ENCODE peak calls at places on chromosomes 13 and 19, in four cellular contexts. R is Calu3, W is thyroid gland, X is psoas muscle. V is an unnamed sample.

GRCh38 chr19:16836115-16836905 is 7.1 kb downstream of the SIN3B start:
- DNase-seq in R (no peak), W (no peak), X (no peak), V (no peak)

GRCh38 chr13:51682691-51683090 is 98.4 kb downstream of the WDFY2 start:
- DNase-seq in X (no peak), R (no peak), W (no peak), V (no peak)

GRCh38 chr13:69579351-69579750 is 528.3 kb upstream of the ATXN8OS start:
- DNase-seq in R (no peak), W (no peak), X (no peak), V (no peak)

GRCh38 chr19:5218963-5219530 is 121.6 kb downstream of the PTPRS start:
- DNase-seq in X (no peak), R (no peak), W (no peak), V (no peak)

GRCh38 chr13:29110003-29110402 is 289.9 kb downstream of the MTUS2 start:
- DNase-seq in W (no peak), X (no peak), R (no peak), V (no peak)

GRCh38 chr13:31485651-31486051 is 253.7 kb upstream of the RXFP2 start:
- DNase-seq in R (no peak), W (no peak), X (no peak), V (no peak)

GRCh38 chr19:17209126-17210036 is 5.8 kb upstream of the USE1 start:
- DNase-seq in X (no peak), W (no peak), R (peak), V (peak)

GRCh38 chr19:1373534-1374249 is 10.0 kb upstream of the NDUFS7 start:
- DNase-seq in R (no peak), X (no peak), W (peak), V (peak)

GRCh38 chr13:35131471-35131870 is 189.4 kb downstream of the NBEA start:
- DNase-seq in X (no peak), W (no peak), R (no peak), V (no peak)

GRCh38 chr13:34156841-34157365 is 339.0 kb downstream of the RFC3 start:
- DNase-seq in R (peak), X (no peak), W (peak), V (peak)

GRCh38 chr19:40147693-40148347 is 43.4 kb upstream of the MAP3K10 start:
- DNase-seq in W (no peak), X (no peak), R (peak), V (no peak)

GRCh38 chr13:75763511-75763910 is 127.4 kb downstream of the LMO7 start:
- DNase-seq in X (no peak), W (no peak), R (no peak), V (no peak)

GRCh38 chr19:45730389-45731288 is at the start of gene FBXO46:
- DNase-seq in W (peak), X (peak), R (peak), V (peak)
- TF ChIP-seq CTCF in W (no peak), X (no peak), R (no peak), V (no peak)

GRCh38 chr13:49517461-49517860 is 21.7 kb downstream of the PHF11 start:
- DNase-seq in R (no peak), W (no peak), X (no peak), V (no peak)
- TF ChIP-seq CTCF in R (no peak), W (peak), X (no peak), V (no peak)

DNA sequence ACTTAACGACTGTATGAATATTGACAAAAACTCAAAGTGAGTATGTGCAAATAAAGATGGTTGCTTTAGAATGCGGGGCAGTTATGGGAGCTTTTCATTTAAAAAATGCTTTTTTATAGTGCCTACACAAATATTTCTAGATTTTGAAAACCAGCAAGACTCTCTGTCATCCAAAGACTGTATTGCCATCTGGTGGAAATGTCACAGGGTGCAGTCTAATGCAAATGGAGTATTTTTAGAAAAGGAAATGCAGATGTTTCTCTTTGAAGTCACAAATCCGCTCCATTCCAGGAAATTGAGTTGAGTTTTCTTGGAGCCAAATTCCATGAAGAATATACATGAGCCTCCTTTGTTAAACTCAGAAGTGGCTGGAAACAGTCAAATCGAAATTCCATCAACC is 2.3 kb upstream of the C1QTNF9B start:
- DNase-seq in R (peak), W (peak), X (no peak), V (no peak)
- TF ChIP-seq CTCF in R (no peak), W (no peak), X (peak), V (peak)

DNA sequence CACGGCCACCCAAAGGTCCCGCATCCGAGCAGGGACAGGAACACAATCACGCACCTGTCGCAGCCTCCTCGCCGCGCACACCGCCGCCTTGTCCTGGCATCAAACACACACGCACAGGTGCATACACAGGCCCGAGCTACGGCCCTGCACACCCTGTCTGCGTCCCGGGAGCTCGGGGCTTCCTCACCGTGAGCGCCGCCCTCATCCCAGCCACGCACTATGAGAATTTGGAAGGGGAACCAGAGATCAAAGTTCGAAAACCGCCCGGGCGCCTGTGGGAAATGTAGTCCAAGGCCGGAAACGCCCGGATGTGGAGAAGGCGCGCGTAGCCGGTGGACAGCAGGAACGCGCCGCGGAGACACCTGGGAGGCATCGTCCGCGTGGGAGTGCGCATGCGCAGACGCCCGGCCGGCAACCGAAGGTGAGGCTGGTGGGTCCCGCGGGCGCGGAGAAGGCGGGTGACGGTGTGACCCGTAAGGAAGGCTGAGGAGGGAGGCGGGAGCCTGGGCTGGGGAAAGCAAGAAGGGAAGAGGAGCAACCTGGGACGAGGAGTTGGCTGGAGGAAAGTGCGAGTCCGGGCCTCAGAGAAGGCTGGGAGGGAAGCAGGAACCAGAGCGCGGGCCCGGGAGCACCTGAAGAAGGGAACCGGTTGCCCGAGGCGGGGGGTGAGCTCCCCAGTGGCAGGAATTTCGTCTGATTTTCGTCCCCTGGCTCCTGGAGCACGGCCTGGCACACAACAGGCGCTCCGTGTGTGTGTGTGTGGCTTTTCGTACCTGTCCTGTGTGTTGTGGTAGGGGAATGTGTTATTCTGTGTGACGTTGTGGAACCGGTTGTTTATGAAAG is at the start of gene ZNF567:
- DNase-seq in R (peak), X (peak), W (peak), V (peak)
- TF ChIP-seq CTCF in R (no peak), X (no peak), W (peak), V (no peak)

DNA sequence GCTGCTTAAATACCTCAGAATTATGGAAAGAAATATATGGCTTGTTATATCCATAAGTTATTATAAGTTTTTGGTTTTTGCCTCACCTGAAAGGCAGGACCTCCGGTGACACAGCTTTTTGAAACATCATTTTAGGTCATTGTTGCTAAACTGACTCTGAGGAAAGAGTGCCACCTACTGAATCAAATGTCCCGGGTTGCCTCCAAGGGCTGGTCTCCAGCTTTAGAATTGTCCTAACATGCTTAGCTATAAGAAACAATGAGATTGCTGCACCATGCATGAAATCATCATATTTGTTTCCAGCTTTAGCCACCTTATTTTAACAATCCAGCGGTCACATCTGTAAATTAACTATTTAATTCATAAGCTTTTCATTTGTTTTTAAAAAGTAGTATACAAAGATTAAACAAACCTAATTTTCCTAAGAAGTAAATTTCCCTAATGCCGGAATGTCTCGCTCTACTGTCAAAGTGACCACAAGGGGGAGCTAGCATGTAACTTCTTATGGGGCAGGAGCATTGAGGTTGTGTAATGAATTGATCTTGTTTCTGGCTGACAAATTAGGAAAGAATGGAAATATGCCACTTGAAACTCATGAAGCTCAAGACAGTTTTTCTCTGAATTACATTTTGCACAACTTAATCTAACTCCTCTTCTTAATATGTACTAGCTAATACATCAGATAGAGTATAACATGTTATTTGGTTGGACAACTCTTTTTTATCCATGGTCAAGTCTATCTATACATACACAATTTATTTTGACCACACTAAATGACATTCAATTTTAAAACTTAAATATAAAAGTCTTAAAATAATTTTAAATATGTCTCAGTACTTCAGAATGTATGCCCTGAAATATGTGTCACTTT is 6.7 kb upstream of the PCDH17 start:
- DNase-seq in X (no peak), R (peak), W (peak), V (no peak)
- TF ChIP-seq CTCF in X (peak), R (peak), W (peak), V (peak)

GRCh38 chr19:15479391-15480345 is at the start of gene PGLYRP2:
- DNase-seq in R (peak), W (peak), X (peak), V (peak)
- TF ChIP-seq CTCF in R (no peak), W (peak), X (no peak), V (no peak)

GRCh38 chr13:67740871-67741475 is 510.8 kb upstream of the PCDH9 start:
- DNase-seq in R (no peak), X (no peak), W (no peak), V (no peak)

GRCh38 chr13:67735651-67736050 is 505.5 kb upstream of the PCDH9 start:
- DNase-seq in W (no peak), X (no peak), R (no peak), V (no peak)

GRCh38 chr13:67742478-67742877 is 512.3 kb upstream of the PCDH9 start:
- DNase-seq in W (no peak), R (no peak), X (no peak), V (no peak)

DNA sequence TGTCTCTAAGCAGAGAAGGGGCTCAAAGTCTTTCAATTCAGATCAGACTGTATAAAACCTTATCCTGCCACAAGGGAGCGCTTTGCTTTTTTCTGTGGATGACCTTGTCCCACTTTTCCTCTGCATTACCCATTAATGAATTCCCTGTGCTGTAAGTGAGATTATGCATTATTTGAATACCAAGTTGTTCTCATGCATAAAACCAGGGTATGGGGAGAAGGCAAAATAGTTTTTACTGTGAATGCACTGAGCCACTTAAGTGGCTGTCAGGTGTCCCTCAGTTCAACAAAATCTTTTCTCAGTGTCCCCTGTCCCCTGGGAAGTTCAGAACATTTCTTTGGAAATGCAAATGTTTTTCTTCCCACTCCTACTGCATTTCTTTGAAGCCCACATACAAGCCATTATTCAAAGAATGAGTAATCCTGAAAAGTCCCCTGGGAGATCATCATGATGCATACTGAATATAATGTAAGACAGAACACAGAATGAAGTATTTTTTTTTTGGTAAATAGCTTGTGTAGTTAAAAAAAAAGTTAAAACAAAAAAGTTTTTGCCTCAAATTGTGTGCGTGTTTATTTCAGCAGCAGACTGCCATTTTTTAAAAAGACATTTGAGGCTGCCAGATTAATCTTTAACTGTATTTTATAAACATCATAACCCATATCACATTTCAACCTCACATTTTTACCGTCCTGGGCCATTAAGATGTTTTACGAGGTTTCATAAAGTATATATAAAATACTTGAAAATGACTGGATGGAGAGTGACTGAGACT is 506.7 kb upstream of the PCDH9 start:
- DNase-seq in R (no peak), X (no peak), W (no peak), V (no peak)
- TF ChIP-seq CTCF in R (no peak), X (no peak), W (no peak), V (no peak)

GRCh38 chr19:34932494-34932893 is 5.8 kb downstream of the ZNF30 start:
- DNase-seq in X (no peak), W (no peak), R (no peak), V (no peak)

GRCh38 chr19:34938886-34939285 is 12.2 kb downstream of the ZNF30 start:
- DNase-seq in R (no peak), W (no peak), X (no peak), V (no peak)

DNA sequence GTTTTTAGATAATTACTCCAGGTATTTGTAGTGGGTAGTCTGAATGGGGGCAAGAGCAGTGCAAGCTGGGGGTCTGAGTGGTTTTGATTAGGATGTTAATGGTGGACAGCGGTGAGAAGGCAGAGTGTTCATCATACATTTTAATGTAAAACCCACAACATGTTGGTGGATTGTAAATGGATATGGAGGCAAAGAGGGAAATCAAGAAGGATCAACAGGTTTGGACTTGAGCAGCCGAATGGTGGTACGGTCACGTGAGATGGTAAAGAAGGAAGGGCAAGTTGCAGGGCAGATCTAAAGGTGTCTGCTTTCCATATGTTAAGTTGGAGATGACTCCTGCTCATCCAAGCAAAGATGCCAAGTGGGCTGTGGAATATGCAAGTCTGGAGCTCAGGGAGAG is 9.5 kb downstream of the ZNF30 start:
- DNase-seq in X (no peak), R (no peak), W (no peak), V (no peak)
- TF ChIP-seq CTCF in X (no peak), R (no peak), W (no peak), V (no peak)

DNA sequence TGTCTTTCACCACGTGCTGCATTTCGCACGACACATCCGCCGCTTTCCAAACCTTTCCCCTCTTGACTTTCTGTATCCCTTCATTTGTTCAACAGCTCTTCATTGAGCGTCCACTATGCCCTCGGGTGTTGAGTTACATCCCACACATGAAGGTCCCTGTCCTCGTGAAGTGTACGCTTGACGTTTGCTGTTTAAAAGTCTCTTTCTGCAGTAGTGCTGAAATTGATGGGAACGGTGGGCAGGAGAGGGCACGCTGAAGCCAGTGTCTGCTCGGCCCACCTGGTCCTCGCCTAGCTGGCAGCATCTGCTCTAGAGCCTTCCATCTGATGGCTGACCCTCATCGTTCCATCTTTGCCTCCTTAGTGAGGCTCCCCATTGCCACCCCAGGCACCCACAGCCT is 55.6 kb upstream of the AMER2 start:
- DNase-seq in W (no peak), X (no peak), R (no peak), V (no peak)
- TF ChIP-seq CTCF in W (no peak), X (no peak), R (no peak), V (no peak)

GRCh38 chr19:58400916-58401824 is 5.7 kb downstream of the RNF225 start:
- DNase-seq in W (peak), X (peak), R (peak), V (peak)
- TF ChIP-seq CTCF in W (no peak), X (no peak), R (no peak), V (no peak)